ENCODE peak calls at places on chromosome 17, in eight cellular contexts. One of them, this sample, is unnamed.
A peak's percentile ranks its signal among the peaks of the same experiment; 100 is the strongest.

GRCh38 chr17:34246436-34246835 is 8.6 kb upstream of the CCL2 start:
- DNase-seq in NCI-H1092 treated with DMSO at 0.1 percent for 48 hours: no peak
- DNase-seq in EH: no peak
- DNase-seq in caudate nucleus: no peak
- DNase-seq in NCI-H2171 treated with DMSO at 0.1 percent for 48 hours: no peak
- DNase-seq in NCI-H345: no peak
- DNase-seq in stimulated activated CD4-positive, alpha-beta T cell treated with anti-CD3 and anti-CD28 coated beads, TNF-alpha, amount 100 ng/mL, for 24 hours: no peak
- DNase-seq in SK-N-SH: no peak
- DNase-seq in this sample: no peak

GRCh38 chr17:80063815-80064585 is 27.6 kb downstream of the CCDC40 start:
- DNase-seq in SK-N-SH: no peak
- DNase-seq in NCI-H345: no peak
- DNase-seq in EH: peak; percentile 46
- DNase-seq in caudate nucleus: no peak
- DNase-seq in stimulated activated CD4-positive, alpha-beta T cell treated with anti-CD3 and anti-CD28 coated beads, TNF-alpha, amount 100 ng/mL, for 24 hours: no peak
- DNase-seq in NCI-H1092 treated with DMSO at 0.1 percent for 48 hours: no peak
- DNase-seq in NCI-H2171 treated with DMSO at 0.1 percent for 48 hours: no peak
- DNase-seq in this sample: no peak

GRCh38 chr17:42230225-42230624 is 35.9 kb upstream of the GHDC start:
- DNase-seq in EH: no peak
- DNase-seq in NCI-H345: no peak
- DNase-seq in NCI-H1092 treated with DMSO at 0.1 percent for 48 hours: no peak
- DNase-seq in SK-N-SH: no peak
- DNase-seq in stimulated activated CD4-positive, alpha-beta T cell treated with anti-CD3 and anti-CD28 coated beads, TNF-alpha, amount 100 ng/mL, for 24 hours: no peak
- DNase-seq in caudate nucleus: no peak
- DNase-seq in NCI-H2171 treated with DMSO at 0.1 percent for 48 hours: peak; percentile 67
- DNase-seq in this sample: no peak

GRCh38 chr17:74008196-74008595 is 195.3 kb upstream of the RPL38 start:
- DNase-seq in NCI-H2171 treated with DMSO at 0.1 percent for 48 hours: no peak
- DNase-seq in SK-N-SH: peak; percentile 75
- DNase-seq in NCI-H1092 treated with DMSO at 0.1 percent for 48 hours: peak; percentile 57
- DNase-seq in caudate nucleus: no peak
- DNase-seq in EH: no peak
- DNase-seq in stimulated activated CD4-positive, alpha-beta T cell treated with anti-CD3 and anti-CD28 coated beads, TNF-alpha, amount 100 ng/mL, for 24 hours: no peak
- DNase-seq in NCI-H345: peak; percentile 47
- DNase-seq in this sample: no peak

GRCh38 chr17:7885357-7886226 is 3.0 kb upstream of the CHD3 start:
- DNase-seq in NCI-H1092 treated with DMSO at 0.1 percent for 48 hours: peak; percentile 61
- DNase-seq in NCI-H2171 treated with DMSO at 0.1 percent for 48 hours: peak; percentile 52
- DNase-seq in NCI-H345: peak; percentile 33
- DNase-seq in stimulated activated CD4-positive, alpha-beta T cell treated with anti-CD3 and anti-CD28 coated beads, TNF-alpha, amount 100 ng/mL, for 24 hours: no peak
- DNase-seq in caudate nucleus: no peak
- DNase-seq in SK-N-SH: peak; percentile 80
- DNase-seq in EH: peak; percentile 61
- DNase-seq in this sample: peak; percentile 68

GRCh38 chr17:40062347-40063033 is at the start of gene THRA:
- DNase-seq in stimulated activated CD4-positive, alpha-beta T cell treated with anti-CD3 and anti-CD28 coated beads, TNF-alpha, amount 100 ng/mL, for 24 hours: no peak
- DNase-seq in NCI-H2171 treated with DMSO at 0.1 percent for 48 hours: peak; percentile 29
- DNase-seq in NCI-H345: peak; percentile 55
- DNase-seq in EH: peak; percentile 63
- DNase-seq in SK-N-SH: peak; percentile 95
- DNase-seq in caudate nucleus: peak; percentile 45
- DNase-seq in NCI-H1092 treated with DMSO at 0.1 percent for 48 hours: peak; percentile 50
- DNase-seq in this sample: peak; percentile 87

GRCh38 chr17:35742496-35742895 is 10.5 kb downstream of the GAS2L2 start:
- DNase-seq in NCI-H345: no peak
- DNase-seq in caudate nucleus: no peak
- DNase-seq in SK-N-SH: no peak
- DNase-seq in NCI-H2171 treated with DMSO at 0.1 percent for 48 hours: no peak
- DNase-seq in stimulated activated CD4-positive, alpha-beta T cell treated with anti-CD3 and anti-CD28 coated beads, TNF-alpha, amount 100 ng/mL, for 24 hours: no peak
- DNase-seq in NCI-H1092 treated with DMSO at 0.1 percent for 48 hours: no peak
- DNase-seq in EH: no peak
- DNase-seq in this sample: no peak

GRCh38 chr17:8889458-8890210 is 22.2 kb upstream of the PIK3R6 start:
- DNase-seq in NCI-H345: no peak
- DNase-seq in stimulated activated CD4-positive, alpha-beta T cell treated with anti-CD3 and anti-CD28 coated beads, TNF-alpha, amount 100 ng/mL, for 24 hours: no peak
- DNase-seq in NCI-H2171 treated with DMSO at 0.1 percent for 48 hours: no peak
- DNase-seq in NCI-H1092 treated with DMSO at 0.1 percent for 48 hours: no peak
- DNase-seq in EH: no peak
- DNase-seq in SK-N-SH: no peak
- DNase-seq in caudate nucleus: no peak
- DNase-seq in this sample: no peak

GRCh38 chr17:33987162-33987561 is 267.9 kb upstream of the CCL2 start:
- DNase-seq in NCI-H345: no peak
- DNase-seq in NCI-H2171 treated with DMSO at 0.1 percent for 48 hours: peak; percentile 68
- DNase-seq in stimulated activated CD4-positive, alpha-beta T cell treated with anti-CD3 and anti-CD28 coated beads, TNF-alpha, amount 100 ng/mL, for 24 hours: no peak
- DNase-seq in SK-N-SH: no peak
- DNase-seq in NCI-H1092 treated with DMSO at 0.1 percent for 48 hours: no peak
- DNase-seq in caudate nucleus: no peak
- DNase-seq in EH: no peak
- DNase-seq in this sample: no peak

GRCh38 chr17:63349478-63350000 is 96.6 kb downstream of the CYB561 start:
- DNase-seq in EH: peak; percentile 97
- DNase-seq in caudate nucleus: no peak
- DNase-seq in stimulated activated CD4-positive, alpha-beta T cell treated with anti-CD3 and anti-CD28 coated beads, TNF-alpha, amount 100 ng/mL, for 24 hours: no peak
- DNase-seq in SK-N-SH: no peak
- DNase-seq in NCI-H2171 treated with DMSO at 0.1 percent for 48 hours: no peak
- DNase-seq in NCI-H345: no peak
- DNase-seq in NCI-H1092 treated with DMSO at 0.1 percent for 48 hours: no peak
- DNase-seq in this sample: no peak

GRCh38 chr17:64077409-64077808 is 52.5 kb downstream of the ERN1 start:
- DNase-seq in stimulated activated CD4-positive, alpha-beta T cell treated with anti-CD3 and anti-CD28 coated beads, TNF-alpha, amount 100 ng/mL, for 24 hours: no peak
- DNase-seq in NCI-H345: peak; percentile 72
- DNase-seq in NCI-H2171 treated with DMSO at 0.1 percent for 48 hours: no peak
- DNase-seq in NCI-H1092 treated with DMSO at 0.1 percent for 48 hours: no peak
- DNase-seq in EH: no peak
- DNase-seq in SK-N-SH: no peak
- DNase-seq in caudate nucleus: no peak
- DNase-seq in this sample: no peak